ENCODE peak calls at places on chromosomes 16 and 17, in four cellular contexts. One of them, this sample, is unnamed.

GRCh38 chr16:25109643-25110042 is 1.9 kb upstream of the LCMT1 start:
- DNase-seq in Ammon's horn: no peak
- DNase-seq in heart right ventricle: no peak
- DNase-seq in activated CD4-positive, alpha-beta memory T cell treated with anti-CD3 and anti-CD28 coated beads, Interleukin-2, amount 10 ng/mL, durations not matched to agents 7 days and 5 days: no peak
- DNase-seq in this sample: no peak

GRCh38 chr16:58413359-58413758 is 21.1 kb downstream of the GINS3 start:
- DNase-seq in heart right ventricle: no peak
- DNase-seq in activated CD4-positive, alpha-beta memory T cell treated with anti-CD3 and anti-CD28 coated beads, Interleukin-2, amount 10 ng/mL, durations not matched to agents 7 days and 5 days: no peak
- DNase-seq in Ammon's horn: no peak
- DNase-seq in this sample: no peak

GRCh38 chr16:14193316-14193871 is 122.3 kb downstream of the MRTFB start:
- DNase-seq in heart right ventricle: no peak
- DNase-seq in Ammon's horn: no peak
- DNase-seq in activated CD4-positive, alpha-beta memory T cell treated with anti-CD3 and anti-CD28 coated beads, Interleukin-2, amount 10 ng/mL, durations not matched to agents 7 days and 5 days: peak
- DNase-seq in this sample: no peak

GRCh38 chr17:63124958-63125357 is 158.9 kb downstream of the TANC2 start:
- DNase-seq in activated CD4-positive, alpha-beta memory T cell treated with anti-CD3 and anti-CD28 coated beads, Interleukin-2, amount 10 ng/mL, durations not matched to agents 7 days and 5 days: no peak
- DNase-seq in heart right ventricle: no peak
- DNase-seq in Ammon's horn: no peak
- DNase-seq in this sample: no peak

GRCh38 chr17:41650794-41651624 is 26.6 kb upstream of the KRT17 start:
- DNase-seq in Ammon's horn: no peak
- DNase-seq in heart right ventricle: no peak
- DNase-seq in activated CD4-positive, alpha-beta memory T cell treated with anti-CD3 and anti-CD28 coated beads, Interleukin-2, amount 10 ng/mL, durations not matched to agents 7 days and 5 days: no peak
- DNase-seq in this sample: no peak

GRCh38 chr17:4342535-4342934 is 23.9 kb downstream of the UBE2G1 start:
- DNase-seq in Ammon's horn: no peak
- DNase-seq in heart right ventricle: no peak
- DNase-seq in activated CD4-positive, alpha-beta memory T cell treated with anti-CD3 and anti-CD28 coated beads, Interleukin-2, amount 10 ng/mL, durations not matched to agents 7 days and 5 days: no peak
- DNase-seq in this sample: no peak

GRCh38 chr16:88865310-88865709 is 1.1 kb downstream of the PABPN1L start:
- DNase-seq in heart right ventricle: no peak
- DNase-seq in Ammon's horn: no peak
- DNase-seq in activated CD4-positive, alpha-beta memory T cell treated with anti-CD3 and anti-CD28 coated beads, Interleukin-2, amount 10 ng/mL, durations not matched to agents 7 days and 5 days: no peak
- DNase-seq in this sample: no peak

GRCh38 chr17:47204722-47205418 is 4.3 kb upstream of the MYL4 start:
- DNase-seq in activated CD4-positive, alpha-beta memory T cell treated with anti-CD3 and anti-CD28 coated beads, Interleukin-2, amount 10 ng/mL, durations not matched to agents 7 days and 5 days: peak
- DNase-seq in Ammon's horn: peak
- DNase-seq in heart right ventricle: no peak
- DNase-seq in this sample: no peak

GRCh38 chr16:47058295-47059086 is 85.0 kb upstream of the DNAJA2 start:
- DNase-seq in Ammon's horn: no peak
- DNase-seq in activated CD4-positive, alpha-beta memory T cell treated with anti-CD3 and anti-CD28 coated beads, Interleukin-2, amount 10 ng/mL, durations not matched to agents 7 days and 5 days: no peak
- DNase-seq in heart right ventricle: no peak
- DNase-seq in this sample: no peak

GRCh38 chr17:17042851-17043667 is 802 bp downstream of the MPRIP start:
- DNase-seq in Ammon's horn: no peak
- DNase-seq in heart right ventricle: no peak
- DNase-seq in activated CD4-positive, alpha-beta memory T cell treated with anti-CD3 and anti-CD28 coated beads, Interleukin-2, amount 10 ng/mL, durations not matched to agents 7 days and 5 days: peak
- DNase-seq in this sample: peak

GRCh38 chr16:10428433-10429168 is 42.7 kb downstream of the ATF7IP2 start:
- DNase-seq in Ammon's horn: no peak
- DNase-seq in heart right ventricle: no peak
- DNase-seq in activated CD4-positive, alpha-beta memory T cell treated with anti-CD3 and anti-CD28 coated beads, Interleukin-2, amount 10 ng/mL, durations not matched to agents 7 days and 5 days: no peak
- DNase-seq in this sample: no peak

GRCh38 chr16:49855822-49856740 is at the start of gene ZNF423:
- DNase-seq in Ammon's horn: no peak
- DNase-seq in heart right ventricle: peak
- DNase-seq in activated CD4-positive, alpha-beta memory T cell treated with anti-CD3 and anti-CD28 coated beads, Interleukin-2, amount 10 ng/mL, durations not matched to agents 7 days and 5 days: no peak
- DNase-seq in this sample: no peak

GRCh38 chr16:30024451-30024850 is 1.5 kb downstream of the C16orf92 start:
- DNase-seq in activated CD4-positive, alpha-beta memory T cell treated with anti-CD3 and anti-CD28 coated beads, Interleukin-2, amount 10 ng/mL, durations not matched to agents 7 days and 5 days: no peak
- DNase-seq in Ammon's horn: no peak
- DNase-seq in heart right ventricle: no peak
- DNase-seq in this sample: no peak

GRCh38 chr17:4314618-4315017 is 50.8 kb upstream of the ANKFY1 start:
- DNase-seq in heart right ventricle: no peak
- DNase-seq in activated CD4-positive, alpha-beta memory T cell treated with anti-CD3 and anti-CD28 coated beads, Interleukin-2, amount 10 ng/mL, durations not matched to agents 7 days and 5 days: no peak
- DNase-seq in Ammon's horn: no peak
- DNase-seq in this sample: no peak

GRCh38 chr17:72671034-72671433 is 421.5 kb downstream of the SLC39A11 start:
- DNase-seq in Ammon's horn: no peak
- DNase-seq in activated CD4-positive, alpha-beta memory T cell treated with anti-CD3 and anti-CD28 coated beads, Interleukin-2, amount 10 ng/mL, durations not matched to agents 7 days and 5 days: no peak
- DNase-seq in heart right ventricle: no peak
- DNase-seq in this sample: no peak

GRCh38 chr16:46757339-46758050 is 9.4 kb upstream of the MYLK3 start:
- DNase-seq in Ammon's horn: no peak
- DNase-seq in activated CD4-positive, alpha-beta memory T cell treated with anti-CD3 and anti-CD28 coated beads, Interleukin-2, amount 10 ng/mL, durations not matched to agents 7 days and 5 days: no peak
- DNase-seq in heart right ventricle: peak
- DNase-seq in this sample: no peak

GRCh38 chr16:89575247-89576172 is at the start of gene CPNE7:
- DNase-seq in activated CD4-positive, alpha-beta memory T cell treated with anti-CD3 and anti-CD28 coated beads, Interleukin-2, amount 10 ng/mL, durations not matched to agents 7 days and 5 days: no peak
- DNase-seq in Ammon's horn: no peak
- DNase-seq in heart right ventricle: no peak
- DNase-seq in this sample: no peak

GRCh38 chr17:32927201-32927723 is 691 bp upstream of the TMEM98 start:
- DNase-seq in Ammon's horn: peak
- DNase-seq in activated CD4-positive, alpha-beta memory T cell treated with anti-CD3 and anti-CD28 coated beads, Interleukin-2, amount 10 ng/mL, durations not matched to agents 7 days and 5 days: no peak
- DNase-seq in heart right ventricle: no peak
- DNase-seq in this sample: no peak

GRCh38 chr17:48307814-48308411 is 122.1 kb downstream of the SKAP1 start:
- DNase-seq in heart right ventricle: peak
- DNase-seq in activated CD4-positive, alpha-beta memory T cell treated with anti-CD3 and anti-CD28 coated beads, Interleukin-2, amount 10 ng/mL, durations not matched to agents 7 days and 5 days: peak
- DNase-seq in Ammon's horn: peak
- DNase-seq in this sample: peak

GRCh38 chr17:65627892-65628622 is 66.6 kb upstream of the AXIN2 start:
- DNase-seq in activated CD4-positive, alpha-beta memory T cell treated with anti-CD3 and anti-CD28 coated beads, Interleukin-2, amount 10 ng/mL, durations not matched to agents 7 days and 5 days: no peak
- DNase-seq in heart right ventricle: no peak
- DNase-seq in Ammon's horn: peak
- DNase-seq in this sample: no peak

GRCh38 chr17:58328195-58329034 is at the start of gene TSPOAP1:
- DNase-seq in Ammon's horn: peak
- DNase-seq in activated CD4-positive, alpha-beta memory T cell treated with anti-CD3 and anti-CD28 coated beads, Interleukin-2, amount 10 ng/mL, durations not matched to agents 7 days and 5 days: peak
- DNase-seq in heart right ventricle: no peak
- DNase-seq in this sample: peak

This sample was measured in T-helper 9 cell.